ENCODE peak calls at places on chromosomes 13 and 19, in six cellular contexts. U is cardiac muscle cell, Z is dorsolateral prefrontal cortex, B is HFF-Myc, R is heart left ventricle, M is foreskin fibroblast. C is an unnamed sample.

GRCh38 chr13:35768551-35768950 is 292.1 kb upstream of the MAB21L1 start:
- DNase-seq in Z (no peak), U (no peak), R (no peak), B (no peak), M (peak), C (no peak)

GRCh38 chr19:45906221-45906620 is 3.8 kb upstream of the MYPOP start:
- DNase-seq in M (peak), B (no peak), Z (no peak), R (no peak), U (peak), C (no peak)

GRCh38 chr13:41590122-41590521 is 132.8 kb downstream of the RGCC start:
- DNase-seq in M (no peak), U (no peak), B (no peak), Z (no peak), R (no peak), C (no peak)

GRCh38 chr19:3818479-3818878 is 32.3 kb upstream of the MATK start:
- DNase-seq in U (peak), Z (no peak), M (no peak), R (no peak), B (no peak), C (no peak)

GRCh38 chr19:35973487-35973886 is 21.5 kb upstream of the SDHAF1 start:
- DNase-seq in Z (peak), U (no peak), M (no peak), B (no peak), R (peak), C (no peak)

GRCh38 chr19:45913874-45914830 is at the start of gene NANOS2:
- DNase-seq in B (no peak), R (peak), M (no peak), Z (no peak), U (peak), C (no peak)

GRCh38 chr19:39481229-39481545 is 549 bp downstream of the TIMM50 start:
- DNase-seq in Z (no peak), M (no peak), B (no peak), R (no peak), U (peak), C (no peak)

GRCh38 chr13:94860981-94861407 is 148.6 kb upstream of the SOX21 start:
- DNase-seq in Z (no peak), M (peak), R (no peak), B (no peak), U (peak), C (no peak)

GRCh38 chr13:62997696-62998095 is 1582.0 kb upstream of the PCDH20 start:
- DNase-seq in M (no peak), B (no peak), U (no peak), Z (no peak), R (no peak), C (no peak)

GRCh38 chr19:12838182-12838890 is at the start of gene MAST1:
- DNase-seq in M (no peak), R (no peak), U (peak), B (no peak), Z (peak), C (peak)
- TF ChIP-seq CTCF in M (no peak), R (peak), U (no peak), B (no peak), Z (no peak), C (peak)

GRCh38 chr13:111095911-111096501 is 19.1 kb upstream of the ARHGEF7 start:
- DNase-seq in B (no peak), U (no peak), M (no peak), R (no peak), Z (no peak), C (no peak)

GRCh38 chr13:111095031-111095840 is 19.9 kb upstream of the ARHGEF7 start:
- DNase-seq in U (no peak), M (no peak), R (no peak), Z (no peak), B (no peak), C (no peak)

GRCh38 chr13:111093634-111094033 is 21.5 kb upstream of the ARHGEF7 start:
- DNase-seq in M (no peak), Z (no peak), U (no peak), B (no peak), R (no peak), C (no peak)

GRCh38 chr13:111099292-111099691 is 15.8 kb upstream of the ARHGEF7 start:
- DNase-seq in R (no peak), Z (no peak), M (no peak), U (no peak), B (no peak), C (no peak)
- TF ChIP-seq CTCF in R (no peak), Z (no peak), M (no peak), U (no peak), B (no peak), C (no peak)

GRCh38 chr13:110110783-110111182 is 196.2 kb downstream of the COL4A1 start:
- DNase-seq in Z (no peak), B (no peak), U (no peak), R (no peak), M (no peak), C (no peak)
- TF ChIP-seq CTCF in Z (no peak), B (no peak), U (no peak), R (no peak), M (no peak), C (no peak)

GRCh38 chr13:60654405-60654804 is 257.4 kb downstream of the TDRD3 start:
- DNase-seq in M (no peak), U (peak), B (no peak), R (peak), Z (peak), C (no peak)

GRCh38 chr13:60655268-60655667 is 258.2 kb downstream of the TDRD3 start:
- DNase-seq in B (no peak), R (no peak), Z (no peak), M (no peak), U (no peak), C (no peak)
- TF ChIP-seq CTCF in B (no peak), R (no peak), Z (no peak), M (no peak), U (no peak), C (no peak)

DNA sequence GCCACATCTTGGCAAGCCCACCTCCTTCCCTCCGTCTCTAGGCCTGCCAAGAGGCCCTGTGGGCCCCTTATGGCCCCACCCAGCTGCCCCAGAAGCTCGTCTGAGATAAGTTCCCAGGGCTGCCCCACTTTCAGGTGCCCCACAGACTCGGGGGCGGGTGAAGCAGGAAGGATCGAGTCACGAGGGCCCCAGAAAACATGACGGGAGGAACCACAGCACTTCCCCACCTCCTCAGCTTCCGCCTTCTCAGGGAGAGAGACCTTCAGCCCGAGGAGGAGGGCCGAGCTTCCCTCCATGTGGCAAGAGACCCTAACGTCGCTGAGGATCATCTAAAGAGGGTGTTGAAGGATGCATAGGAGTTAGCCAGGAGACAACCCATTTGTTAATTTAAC is 4.5 kb upstream of the IL12RB1 start:
- DNase-seq in B (no peak), Z (no peak), M (no peak), U (no peak), R (peak), C (peak)
- TF ChIP-seq CTCF in B (no peak), Z (no peak), M (no peak), U (no peak), R (no peak), C (no peak)

GRCh38 chr13:19089315-19089714 is 92.3 kb downstream of the TUBA3C start:
- DNase-seq in M (no peak), B (no peak), Z (no peak), U (no peak), R (no peak), C (no peak)
- TF ChIP-seq CTCF in M (no peak), B (no peak), Z (no peak), U (no peak), R (no peak), C (no peak)

C was measured in GM13976.